ENCODE peak calls at places on chromosomes 16 and 17, in seven cellular contexts. A, I, H, G, C, L and T are unnamed samples.

GRCh38 chr17:1446201-1446600 is 9.8 kb downstream of the CRK start:
- DNase-seq in A (no peak), I (no peak), H (no peak), G (no peak), C (no peak), L (no peak), T (no peak)

GRCh38 chr17:37856245-37856644 is 68.0 kb upstream of the TBC1D3K start:
- DNase-seq in A (no peak), I (no peak), H (no peak), G (no peak), C (no peak), L (no peak), T (no peak)

GRCh38 chr17:50630524-50631194 is 4.0 kb upstream of the ABCC3 start:
- DNase-seq in A (peak), I (no peak), H (peak), G (no peak), C (peak), L (peak), T (no peak)

GRCh38 chr16:8696880-8697279 is 22.5 kb downstream of the ABAT start:
- DNase-seq in A (no peak), I (no peak), H (no peak), G (no peak), C (no peak), L (no peak), T (no peak)

GRCh38 chr17:48228720-48229119 is 121.2 kb downstream of the SNX11 start:
- DNase-seq in A (no peak), I (no peak), H (no peak), G (peak), C (no peak), L (no peak), T (no peak)

GRCh38 chr17:73363788-73364522 is 52.2 kb upstream of the CDC42EP4 start:
- DNase-seq in A (no peak), I (no peak), H (no peak), G (no peak), C (no peak), L (no peak), T (no peak)

GRCh38 chr17:40312131-40312731 is 3.3 kb downstream of the RARA start:
- DNase-seq in A (no peak), I (no peak), H (no peak), G (no peak), C (no peak), L (no peak), T (no peak)

GRCh38 chr16:72609933-72610332 is 438.0 kb upstream of the PMFBP1 start:
- DNase-seq in A (no peak), I (no peak), H (no peak), G (peak), C (no peak), L (no peak), T (no peak)

GRCh38 chr17:72553051-72553755 is 432.4 kb downstream of the SOX9 start:
- DNase-seq in A (no peak), I (no peak), H (no peak), G (no peak), C (no peak), L (no peak), T (no peak)

GRCh38 chr16:53502331-53503269 is at the start of gene AKTIP:
- DNase-seq in A (no peak), I (no peak), H (peak), G (no peak), C (peak), L (peak), T (no peak)

GRCh38 chr16:88920618-88921602 is 54.5 kb upstream of the PABPN1L start:
- DNase-seq in A (no peak), I (no peak), H (no peak), G (peak), C (no peak), L (no peak), T (no peak)

GRCh38 chr17:20218231-20218630 is 209.1 kb downstream of the SPECC1 start:
- DNase-seq in A (no peak), I (no peak), H (no peak), G (no peak), C (no peak), L (no peak), T (no peak)

GRCh38 chr17:72365857-72366415 is 245.1 kb downstream of the SOX9 start:
- DNase-seq in A (no peak), I (no peak), H (no peak), G (no peak), C (no peak), L (no peak), T (no peak)

GRCh38 chr17:40360091-40360490 is 4.4 kb downstream of the GJD3 start:
- DNase-seq in A (no peak), I (no peak), H (no peak), G (no peak), C (no peak), L (no peak), T (no peak)

GRCh38 chr17:76966486-76967181 is 98.4 kb downstream of the MGAT5B start:
- DNase-seq in A (no peak), I (no peak), H (no peak), G (no peak), C (no peak), L (no peak), T (no peak)

GRCh38 chr16:28473714-28474265 is 1.7 kb upstream of the NPIPB7 start:
- DNase-seq in A (no peak), I (no peak), H (no peak), G (no peak), C (no peak), L (no peak), T (no peak)